ENCODE peak calls at places on chromosomes 5 and 9, in five cellular contexts. N, O, K, Z and Q are unnamed samples. For H3K9me3 and H3K4me1, the result is how much of the 10 kb centered on the place peaks cover.

GRCh38 chr9:72356019-72356653 is 8.9 kb downstream of the ZFAND5 start:
- DNase-seq in N (no peak), O (no peak), K (no peak), Z (no peak), Q (no peak)

GRCh38 chr5:133438487-133438886 is 173.9 kb downstream of the FSTL4 start:
- DNase-seq in N (no peak), O (no peak), K (no peak), Z (no peak), Q (peak)

GRCh38 chr9:8890695-8891094 is 1091.1 kb upstream of the DMAC1 start:
- DNase-seq in K (no peak), N (no peak), Z (no peak), O (no peak), Q (no peak)

GRCh38 chr5:174251305-174251704 is 205.8 kb downstream of the NSG2 start:
- DNase-seq in K (no peak), Z (no peak), O (no peak), N (no peak), Q (no peak)

GRCh38 chr5:93580387-93581100 is 475 bp downstream of the NR2F1-AS1 start:
- DNase-seq in O (no peak), N (peak), K (peak), Z (peak), Q (peak)

GRCh38 chr5:36392818-36393217 is 91.1 kb upstream of the RANBP3L start:
- DNase-seq in Z (no peak), K (no peak), O (no peak), N (no peak), Q (no peak)

GRCh38 chr9:112157961-112158360 is 17.1 kb downstream of the SUSD1 start:
- DNase-seq in O (no peak), N (no peak), Z (no peak), K (no peak), Q (no peak)

GRCh38 chr9:106761493-106761892 is 101.5 kb upstream of the ZNF462 start:
- DNase-seq in K (no peak), O (no peak), Z (no peak), N (no peak), Q (no peak)

GRCh38 chr5:92514901-92515300 is 1066.1 kb downstream of the NR2F1-AS1 start:
- DNase-seq in K (no peak), Z (no peak), O (no peak), N (no peak), Q (no peak)

GRCh38 chr9:6484210-6484609 is 71.2 kb downstream of the UHRF2 start:
- DNase-seq in K (no peak), N (no peak), O (no peak), Z (no peak), Q (no peak)

GRCh38 chr5:158746979-158747378 is 352.7 kb downstream of the EBF1 start:
- DNase-seq in K (no peak), N (no peak), Z (no peak), O (no peak), Q (no peak)

GRCh38 chr5:38134750-38135330 is 123.5 kb upstream of the EGFLAM start:
- DNase-seq in N (no peak), O (no peak), Z (no peak), K (peak), Q (no peak)

GRCh38 chr5:133686566-133686965 is 74.2 kb upstream of the FSTL4 start:
- DNase-seq in K (no peak), N (no peak), O (no peak), Z (no peak), Q (no peak)

GRCh38 chr9:4984571-4985375 is at the start of gene JAK2:
- DNase-seq in Z (peak), K (peak), N (peak), O (peak), Q (no peak)
- H3K4me3 ChIP-seq in Z (peak), K (peak), N (peak), O (peak), Q (peak)

GRCh38 chr5:1034421-1034905 is 25.9 kb downstream of the NKD2 start:
- DNase-seq in K (no peak), Z (peak), N (peak), O (no peak), Q (no peak)
- H3K9me3 ChIP-seq in K (under half), Z (under half), N (under half), O (under half), Q (under half)

GRCh38 chr5:95816803-95817202 is 5.7 kb downstream of the GLRX start:
- DNase-seq in O (no peak), N (no peak), Z (no peak), K (no peak), Q (no peak)
- H3K4me1 ChIP-seq in O (under half), N (under half), Z (under half), K (half or more), Q (half or more)

GRCh38 chr5:160473736-160474483 is 52.3 kb downstream of the PTTG1 start:
- DNase-seq in O (no peak), N (no peak), K (no peak), Z (no peak), Q (no peak)
- H3K4me3 ChIP-seq in O (no peak), N (no peak), K (no peak), Z (no peak), Q (no peak)

GRCh38 chr5:4082966-4083564 is 487.4 kb downstream of the IRX1 start:
- DNase-seq in N (no peak), O (no peak), Z (no peak), K (no peak), Q (no peak)
- H3K9me3 ChIP-seq in N (under half), O (under half), Z (under half), K (under half), Q (under half)